ENCODE peak calls at places on chromosomes 11 and 22, in four cellular contexts. One of them, this sample, is unnamed.

GRCh38 chr11:45264839-45265515 is 21.2 kb downstream of the SYT13 start:
- DNase-seq in A549: peak
- DNase-seq in occipital lobe: no peak
- DNase-seq in NCI-H1436: no peak
- DNase-seq in this sample: no peak

GRCh38 chr11:45321669-45322068 is 35.5 kb upstream of the SYT13 start:
- DNase-seq in occipital lobe: no peak
- DNase-seq in NCI-H1436: no peak
- DNase-seq in A549: no peak
- DNase-seq in this sample: no peak

GRCh38 chr11:34052608-34053160 is 1.2 kb downstream of the CAPRIN1 start:
- DNase-seq in A549: peak
- DNase-seq in NCI-H1436: no peak
- DNase-seq in occipital lobe: no peak
- DNase-seq in this sample: peak

GRCh38 chr22:32469799-32470212 is 4.8 kb upstream of the FBXO7 start:
- DNase-seq in A549: peak
- DNase-seq in NCI-H1436: peak
- DNase-seq in occipital lobe: peak
- DNase-seq in this sample: no peak

GRCh38 chr11:58928082-58928574 is 11.2 kb upstream of the GLYATL1 start:
- DNase-seq in occipital lobe: no peak
- DNase-seq in A549: no peak
- DNase-seq in NCI-H1436: no peak
- DNase-seq in this sample: no peak

GRCh38 chr11:47587733-47588326 is 1.4 kb downstream of the FAM180B start:
- DNase-seq in A549: no peak
- DNase-seq in NCI-H1436: no peak
- DNase-seq in occipital lobe: no peak
- DNase-seq in this sample: no peak

GRCh38 chr11:105357146-105357545 is 217.6 kb upstream of the CARD18 start:
- DNase-seq in occipital lobe: no peak
- DNase-seq in A549: no peak
- DNase-seq in NCI-H1436: no peak
- DNase-seq in this sample: no peak

GRCh38 chr11:74347381-74347780 is 35.9 kb upstream of the P4HA3 start:
- DNase-seq in A549: no peak
- DNase-seq in occipital lobe: no peak
- DNase-seq in NCI-H1436: no peak
- DNase-seq in this sample: no peak

GRCh38 chr11:27626269-27626937 is 73.9 kb downstream of the BDNF start:
- DNase-seq in NCI-H1436: no peak
- DNase-seq in occipital lobe: no peak
- DNase-seq in A549: no peak
- DNase-seq in this sample: no peak

This sample was measured in HuH-7.5.